ENCODE peak calls at places on chromosomes 5 and 9, in five cellular contexts. One of them, this sample, is unnamed.

GRCh38 chr5:15008476-15008875 is 136.9 kb upstream of the ANKH start:
- DNase-seq in heart right ventricle: peak; percentile 81
- DNase-seq in stomach: peak; percentile 90
- DNase-seq in neural progenitor cell: no peak
- DNase-seq in PC-3: peak; percentile 98
- DNase-seq in this sample: no peak

GRCh38 chr9:130741831-130742449 is 48.4 kb downstream of the EXOSC2 start:
- DNase-seq in stomach: no peak
- DNase-seq in neural progenitor cell: no peak
- DNase-seq in heart right ventricle: no peak
- DNase-seq in PC-3: peak; percentile 62
- DNase-seq in this sample: no peak

GRCh38 chr5:149030392-149030791 is 32.5 kb downstream of the SH3TC2 start:
- DNase-seq in PC-3: peak; percentile 70
- DNase-seq in neural progenitor cell: no peak
- DNase-seq in heart right ventricle: no peak
- DNase-seq in stomach: no peak
- DNase-seq in this sample: no peak

GRCh38 chr9:2085719-2086515 is 70.8 kb downstream of the SMARCA2 start:
- DNase-seq in stomach: no peak
- DNase-seq in neural progenitor cell: no peak
- DNase-seq in PC-3: no peak
- DNase-seq in heart right ventricle: no peak
- DNase-seq in this sample: no peak

GRCh38 chr9:126058631-126059030 is 268.0 kb upstream of the MVB12B start:
- DNase-seq in neural progenitor cell: no peak
- DNase-seq in stomach: no peak
- DNase-seq in PC-3: no peak
- DNase-seq in heart right ventricle: no peak
- DNase-seq in this sample: no peak

GRCh38 chr5:16912080-16912479 is 24.0 kb downstream of the MYO10 start:
- DNase-seq in neural progenitor cell: no peak
- DNase-seq in stomach: no peak
- DNase-seq in PC-3: no peak
- DNase-seq in heart right ventricle: no peak
- DNase-seq in this sample: no peak

GRCh38 chr5:10562202-10563131 is 1.4 kb upstream of the ANKRD33B start:
- DNase-seq in heart right ventricle: no peak
- DNase-seq in stomach: no peak
- DNase-seq in neural progenitor cell: no peak
- DNase-seq in PC-3: no peak
- DNase-seq in this sample: no peak

GRCh38 chr5:149210968-149211495 is 60.6 kb upstream of the AFAP1L1 start:
- DNase-seq in PC-3: no peak
- DNase-seq in heart right ventricle: no peak
- DNase-seq in neural progenitor cell: peak; percentile 84
- DNase-seq in stomach: no peak
- DNase-seq in this sample: peak; percentile 39

GRCh38 chr9:118782790-118783463 is 586.3 kb downstream of the BRINP1 start:
- DNase-seq in stomach: no peak
- DNase-seq in PC-3: no peak
- DNase-seq in neural progenitor cell: no peak
- DNase-seq in heart right ventricle: no peak
- DNase-seq in this sample: no peak

GRCh38 chr9:69745716-69746538 is 13.9 kb downstream of the PTAR1 start:
- DNase-seq in stomach: no peak
- DNase-seq in heart right ventricle: no peak
- DNase-seq in PC-3: peak; percentile 4
- DNase-seq in neural progenitor cell: peak; percentile 20
- DNase-seq in this sample: no peak

GRCh38 chr5:175810457-175810856 is 60.9 kb upstream of the CPLX2 start:
- DNase-seq in PC-3: no peak
- DNase-seq in heart right ventricle: no peak
- DNase-seq in stomach: no peak
- DNase-seq in neural progenitor cell: no peak
- DNase-seq in this sample: no peak

GRCh38 chr9:93218161-93218560 is 34.2 kb downstream of the WNK2 start:
- DNase-seq in PC-3: no peak
- DNase-seq in heart right ventricle: peak; percentile 65
- DNase-seq in stomach: no peak
- DNase-seq in neural progenitor cell: no peak
- DNase-seq in this sample: no peak
- H3K4me1 ChIP-seq in PC-3: peaks cover 14% of the 10 kb centered on the region
- H3K4me1 ChIP-seq in heart right ventricle: peaks cover 3% of the 10 kb centered on the region
- H3K4me1 ChIP-seq in stomach: peaks cover 3% of the 10 kb centered on the region
- H3K4me1 ChIP-seq in neural progenitor cell: no peaks in the 10 kb centered on the region
- H3K4me1 ChIP-seq in this sample: no peaks in the 10 kb centered on the region

DNA sequence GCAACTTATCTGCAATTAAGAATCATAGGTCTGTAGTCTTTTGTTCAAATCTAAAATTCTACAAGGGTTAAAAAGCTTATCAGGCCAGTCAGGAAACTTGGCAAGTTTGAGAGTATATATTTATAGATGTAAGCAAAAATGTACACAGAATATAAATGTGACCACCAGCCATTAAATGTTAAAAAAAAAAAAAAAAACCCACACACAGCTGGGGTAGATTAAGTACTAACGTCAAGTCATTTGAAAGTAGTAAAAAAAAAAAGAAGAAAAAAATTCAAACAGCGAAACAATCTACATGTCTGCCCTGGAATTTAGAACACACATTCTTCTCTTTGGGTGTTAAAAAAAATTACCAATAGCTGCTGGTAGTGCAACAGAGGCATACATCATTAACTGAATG is 269.8 kb downstream of the MLLT3 start:
- DNase-seq in stomach: no peak
- DNase-seq in heart right ventricle: no peak
- DNase-seq in neural progenitor cell: no peak
- DNase-seq in PC-3: no peak
- DNase-seq in this sample: no peak
- H3K36me3 ChIP-seq in stomach: peaks cover 24% of the 10 kb centered on the region
- H3K36me3 ChIP-seq in heart right ventricle: no peaks in the 10 kb centered on the region
- H3K36me3 ChIP-seq in neural progenitor cell: no peaks in the 10 kb centered on the region
- H3K36me3 ChIP-seq in PC-3: no peaks in the 10 kb centered on the region
- H3K36me3 ChIP-seq in this sample: peaks cover 13% of the 10 kb centered on the region

DNA sequence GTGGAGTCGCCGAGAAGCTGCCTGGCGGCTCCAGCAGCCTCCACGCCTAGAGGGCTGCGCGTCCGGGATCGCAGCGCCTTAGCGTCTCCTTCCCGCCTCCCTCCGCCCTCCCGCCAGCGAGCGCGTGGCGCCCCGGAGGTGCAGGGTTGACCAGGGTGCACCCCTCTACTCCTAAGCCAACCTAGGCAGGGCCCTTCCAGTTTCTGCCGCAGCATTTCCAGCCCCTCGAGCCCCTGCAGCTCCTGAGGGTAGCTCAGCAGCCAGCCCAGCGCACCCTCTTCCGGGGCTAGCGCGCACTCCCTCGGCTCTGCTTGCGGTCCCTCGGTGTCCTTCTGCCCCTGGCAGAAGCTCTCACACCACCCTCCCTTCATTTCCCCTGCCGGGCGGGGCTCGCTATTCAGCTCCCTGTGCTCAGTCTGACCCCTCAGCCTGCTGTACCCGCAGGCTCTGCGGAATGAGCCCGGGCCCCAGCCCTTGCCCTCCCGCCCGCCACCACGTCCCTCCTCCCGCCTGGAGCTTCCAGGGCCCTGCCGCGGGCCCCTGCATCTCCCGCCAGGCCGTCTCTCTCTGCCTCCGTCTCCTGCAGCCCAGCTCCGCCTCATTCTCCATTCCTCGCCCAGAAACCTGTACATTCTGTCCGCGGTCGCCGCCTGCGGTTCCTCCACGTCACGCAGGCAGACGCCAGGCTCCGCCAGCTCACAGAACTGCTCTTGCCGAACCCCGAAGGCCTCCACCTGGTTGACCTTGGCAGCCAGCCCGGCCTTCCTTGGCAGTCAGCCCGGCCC is 61.8 kb downstream of the SPATA31C2 start:
- DNase-seq in stomach: peak; percentile 96
- DNase-seq in neural progenitor cell: peak; percentile 83
- DNase-seq in heart right ventricle: peak; percentile 81
- DNase-seq in PC-3: peak; percentile 81
- DNase-seq in this sample: no peak
- TF ChIP-seq CTCF in stomach: no peak
- TF ChIP-seq CTCF in neural progenitor cell: peak; percentile 33
- TF ChIP-seq CTCF in heart right ventricle: peak; percentile 44
- TF ChIP-seq CTCF in PC-3: no peak
- TF ChIP-seq CTCF in this sample: no peak

GRCh38 chr5:112862085-112862484 is 998 bp downstream of the SRP19 start:
- DNase-seq in PC-3: no peak
- DNase-seq in stomach: no peak
- DNase-seq in heart right ventricle: no peak
- DNase-seq in neural progenitor cell: peak; percentile 47
- DNase-seq in this sample: no peak
- H3K4me1 ChIP-seq in PC-3: peaks cover 16% of the 10 kb centered on the region
- H3K4me1 ChIP-seq in stomach: peaks cover 17% of the 10 kb centered on the region
- H3K4me1 ChIP-seq in heart right ventricle: peaks cover 12% of the 10 kb centered on the region
- H3K4me1 ChIP-seq in neural progenitor cell: peaks cover 9% of the 10 kb centered on the region
- H3K4me1 ChIP-seq in this sample: peaks cover 35% of the 10 kb centered on the region

GRCh38 chr9:33300546-33300945 is 10.2 kb downstream of the NFX1 start:
- DNase-seq in stomach: no peak
- DNase-seq in heart right ventricle: no peak
- DNase-seq in neural progenitor cell: no peak
- DNase-seq in PC-3: no peak
- DNase-seq in this sample: no peak
- H3K36me3 ChIP-seq in stomach: peaks cover 99% of the 10 kb centered on the region
- H3K36me3 ChIP-seq in heart right ventricle: peaks cover 65% of the 10 kb centered on the region
- H3K36me3 ChIP-seq in neural progenitor cell: peaks cover 3% of the 10 kb centered on the region
- H3K36me3 ChIP-seq in PC-3: peaks cover 47% of the 10 kb centered on the region
- H3K36me3 ChIP-seq in this sample: peaks cover 60% of the 10 kb centered on the region

DNA sequence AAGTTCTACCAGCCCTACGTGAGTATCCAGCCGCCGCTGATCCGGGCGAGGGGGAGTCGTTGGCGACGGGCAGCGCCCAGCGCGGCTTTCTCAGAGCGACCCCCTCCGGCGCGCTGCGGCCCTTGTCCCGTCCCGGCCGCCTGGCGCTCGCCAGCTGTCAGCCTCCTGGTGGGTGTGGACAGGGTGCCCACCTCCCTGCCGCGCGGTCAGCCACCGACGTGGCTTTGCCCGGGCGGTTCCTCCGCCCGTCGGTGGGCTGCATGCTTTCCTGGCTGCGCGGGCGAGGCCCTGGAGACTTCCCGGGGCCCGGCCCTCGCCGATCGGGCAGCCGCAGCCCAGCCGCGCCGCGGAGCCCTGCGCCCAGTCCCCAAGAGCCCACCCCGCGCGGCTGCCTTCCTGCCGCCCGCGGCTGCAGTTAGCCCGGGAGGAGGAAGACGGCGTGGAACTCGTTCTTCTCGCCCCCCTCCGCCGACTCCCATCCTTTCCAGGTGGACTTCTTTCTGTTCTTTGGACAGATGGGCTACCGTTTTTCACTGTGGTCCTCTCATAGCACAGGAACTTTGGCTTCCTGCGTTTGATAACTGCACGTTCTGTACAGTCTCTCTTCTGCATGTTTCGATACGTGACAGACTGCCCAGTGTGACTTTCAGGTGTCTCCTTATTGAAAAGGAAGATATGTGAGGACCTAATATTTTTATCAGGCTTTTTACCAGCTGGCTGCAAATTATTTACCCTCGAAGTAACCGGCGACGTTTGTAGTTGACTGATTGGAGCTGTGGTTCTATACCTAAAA is 550 bp downstream of the AP3S1 start:
- DNase-seq in neural progenitor cell: peak; percentile 87
- DNase-seq in stomach: no peak
- DNase-seq in PC-3: peak; percentile 54
- DNase-seq in heart right ventricle: no peak
- DNase-seq in this sample: peak; percentile 11
- TF ChIP-seq CTCF in neural progenitor cell: peak; percentile 17
- TF ChIP-seq CTCF in stomach: no peak
- TF ChIP-seq CTCF in PC-3: no peak
- TF ChIP-seq CTCF in heart right ventricle: peak; percentile 54
- TF ChIP-seq CTCF in this sample: no peak